ENCODE peak calls at places on chromosomes 1 and 21, in nine cellular contexts. One of them, this sample, is unnamed.

GRCh38 chr1:212205843-212206242 is 79.4 kb upstream of the PPP2R5A start:
- DNase-seq in WERI-Rb-1: no peak
- DNase-seq in heart left ventricle: no peak
- DNase-seq in AG04449: no peak
- DNase-seq in lower leg skin: peak
- DNase-seq in body of pancreas: no peak
- DNase-seq in ovary: no peak
- DNase-seq in cardiac fibroblast: peak
- DNase-seq in A549: no peak
- DNase-seq in this sample: no peak

GRCh38 chr21:40829308-40829707 is 17.6 kb downstream of the DSCAM start:
- DNase-seq in WERI-Rb-1: no peak
- DNase-seq in heart left ventricle: no peak
- DNase-seq in AG04449: no peak
- DNase-seq in lower leg skin: no peak
- DNase-seq in body of pancreas: no peak
- DNase-seq in ovary: no peak
- DNase-seq in cardiac fibroblast: no peak
- DNase-seq in A549: no peak
- DNase-seq in this sample: no peak

GRCh38 chr21:45320991-45321656 is 33.4 kb upstream of the POFUT2 start:
- DNase-seq in WERI-Rb-1: peak
- DNase-seq in heart left ventricle: no peak
- DNase-seq in AG04449: no peak
- DNase-seq in lower leg skin: no peak
- DNase-seq in body of pancreas: no peak
- DNase-seq in ovary: peak
- DNase-seq in cardiac fibroblast: no peak
- DNase-seq in A549: no peak
- DNase-seq in this sample: no peak

GRCh38 chr1:57471995-57472394 is 48.1 kb upstream of the DAB1 start:
- DNase-seq in WERI-Rb-1: no peak
- DNase-seq in heart left ventricle: no peak
- DNase-seq in AG04449: no peak
- DNase-seq in lower leg skin: no peak
- DNase-seq in body of pancreas: no peak
- DNase-seq in ovary: no peak
- DNase-seq in cardiac fibroblast: no peak
- DNase-seq in A549: no peak
- DNase-seq in this sample: no peak

GRCh38 chr1:82287556-82287955 is 486.8 kb downstream of the ADGRL2 start:
- DNase-seq in WERI-Rb-1: no peak
- DNase-seq in heart left ventricle: no peak
- DNase-seq in AG04449: no peak
- DNase-seq in lower leg skin: no peak
- DNase-seq in body of pancreas: no peak
- DNase-seq in ovary: no peak
- DNase-seq in cardiac fibroblast: no peak
- DNase-seq in A549: no peak
- DNase-seq in this sample: no peak

GRCh38 chr1:244598611-244599010 is 54.3 kb upstream of the DESI2 start:
- DNase-seq in WERI-Rb-1: no peak
- DNase-seq in heart left ventricle: no peak
- DNase-seq in AG04449: no peak
- DNase-seq in lower leg skin: no peak
- DNase-seq in body of pancreas: no peak
- DNase-seq in ovary: no peak
- DNase-seq in cardiac fibroblast: no peak
- DNase-seq in A549: no peak
- DNase-seq in this sample: no peak

GRCh38 chr1:230632273-230632873 is 9.9 kb upstream of the COG2 start:
- DNase-seq in WERI-Rb-1: peak
- DNase-seq in heart left ventricle: no peak
- DNase-seq in AG04449: no peak
- DNase-seq in lower leg skin: no peak
- DNase-seq in body of pancreas: peak
- DNase-seq in ovary: no peak
- DNase-seq in cardiac fibroblast: peak
- DNase-seq in A549: peak
- DNase-seq in this sample: no peak

GRCh38 chr1:209486861-209487260 is 96.7 kb upstream of the CAMK1G start:
- DNase-seq in WERI-Rb-1: no peak
- DNase-seq in heart left ventricle: no peak
- DNase-seq in AG04449: no peak
- DNase-seq in lower leg skin: no peak
- DNase-seq in body of pancreas: no peak
- DNase-seq in ovary: no peak
- DNase-seq in cardiac fibroblast: peak
- DNase-seq in A549: no peak
- DNase-seq in this sample: no peak

GRCh38 chr21:46347791-46348381 is 23.9 kb downstream of the PCNT start:
- DNase-seq in WERI-Rb-1: no peak
- DNase-seq in heart left ventricle: peak
- DNase-seq in AG04449: no peak
- DNase-seq in lower leg skin: no peak
- DNase-seq in body of pancreas: peak
- DNase-seq in ovary: no peak
- DNase-seq in cardiac fibroblast: peak
- DNase-seq in A549: no peak
- DNase-seq in this sample: no peak

GRCh38 chr1:161313554-161314200 is 504 bp upstream of the SDHC start:
- DNase-seq in WERI-Rb-1: no peak
- DNase-seq in heart left ventricle: no peak
- DNase-seq in AG04449: no peak
- DNase-seq in lower leg skin: no peak
- DNase-seq in body of pancreas: no peak
- DNase-seq in ovary: no peak
- DNase-seq in cardiac fibroblast: no peak
- DNase-seq in A549: no peak
- DNase-seq in this sample: no peak

GRCh38 chr21:37914211-37914900 is 1.9 kb downstream of the KCNJ6 start:
- DNase-seq in WERI-Rb-1: no peak
- DNase-seq in heart left ventricle: no peak
- DNase-seq in AG04449: no peak
- DNase-seq in lower leg skin: no peak
- DNase-seq in body of pancreas: peak
- DNase-seq in ovary: no peak
- DNase-seq in cardiac fibroblast: peak
- DNase-seq in A549: no peak
- DNase-seq in this sample: no peak

GRCh38 chr1:236421022-236421421 is 26.9 kb downstream of the EDARADD start:
- DNase-seq in WERI-Rb-1: no peak
- DNase-seq in heart left ventricle: no peak
- DNase-seq in AG04449: peak
- DNase-seq in lower leg skin: peak
- DNase-seq in body of pancreas: no peak
- DNase-seq in ovary: no peak
- DNase-seq in cardiac fibroblast: peak
- DNase-seq in A549: peak
- DNase-seq in this sample: no peak

GRCh38 chr1:235902638-235903542 is 36.2 kb upstream of the LYST start:
- DNase-seq in WERI-Rb-1: no peak
- DNase-seq in heart left ventricle: no peak
- DNase-seq in AG04449: no peak
- DNase-seq in lower leg skin: no peak
- DNase-seq in body of pancreas: no peak
- DNase-seq in ovary: peak
- DNase-seq in cardiac fibroblast: peak
- DNase-seq in A549: peak
- DNase-seq in this sample: peak

GRCh38 chr1:174990382-174990999 is 9.3 kb upstream of the CACYBP start:
- DNase-seq in WERI-Rb-1: no peak
- DNase-seq in heart left ventricle: peak
- DNase-seq in AG04449: no peak
- DNase-seq in lower leg skin: no peak
- DNase-seq in body of pancreas: no peak
- DNase-seq in ovary: peak
- DNase-seq in cardiac fibroblast: peak
- DNase-seq in A549: peak
- DNase-seq in this sample: no peak

GRCh38 chr1:174262747-174263241 is 103.5 kb downstream of the RABGAP1L start:
- DNase-seq in WERI-Rb-1: no peak
- DNase-seq in heart left ventricle: no peak
- DNase-seq in AG04449: no peak
- DNase-seq in lower leg skin: no peak
- DNase-seq in body of pancreas: no peak
- DNase-seq in ovary: no peak
- DNase-seq in cardiac fibroblast: peak
- DNase-seq in A549: peak
- DNase-seq in this sample: no peak

GRCh38 chr1:232805269-232806070 is at the start of gene MAP10:
- DNase-seq in WERI-Rb-1: peak
- DNase-seq in heart left ventricle: peak
- DNase-seq in AG04449: no peak
- DNase-seq in lower leg skin: peak
- DNase-seq in body of pancreas: peak
- DNase-seq in ovary: peak
- DNase-seq in cardiac fibroblast: peak
- DNase-seq in A549: peak
- DNase-seq in this sample: peak

GRCh38 chr1:45172015-45172414 is 34.4 kb downstream of the ZSWIM5 start:
- DNase-seq in WERI-Rb-1: no peak
- DNase-seq in heart left ventricle: no peak
- DNase-seq in AG04449: no peak
- DNase-seq in lower leg skin: no peak
- DNase-seq in body of pancreas: peak
- DNase-seq in ovary: no peak
- DNase-seq in cardiac fibroblast: peak
- DNase-seq in A549: peak
- DNase-seq in this sample: no peak

GRCh38 chr1:31669786-31670582 is 25.3 kb upstream of the PEF1 start:
- DNase-seq in WERI-Rb-1: peak
- DNase-seq in heart left ventricle: peak
- DNase-seq in AG04449: no peak
- DNase-seq in lower leg skin: peak
- DNase-seq in body of pancreas: peak
- DNase-seq in ovary: peak
- DNase-seq in cardiac fibroblast: peak
- DNase-seq in A549: peak
- DNase-seq in this sample: peak
- H3K4me3 ChIP-seq in WERI-Rb-1: peak
- H3K4me3 ChIP-seq in heart left ventricle: peak
- H3K4me3 ChIP-seq in AG04449: no peak
- H3K4me3 ChIP-seq in lower leg skin: no peak
- H3K4me3 ChIP-seq in body of pancreas: no peak
- H3K4me3 ChIP-seq in ovary: peak
- H3K4me3 ChIP-seq in cardiac fibroblast: peak
- H3K4me3 ChIP-seq in A549: no peak
- H3K4me3 ChIP-seq in this sample: no peak

GRCh38 chr1:70324683-70325082 is 29.8 kb downstream of the ANKRD13C start:
- DNase-seq in WERI-Rb-1: no peak
- DNase-seq in heart left ventricle: no peak
- DNase-seq in AG04449: no peak
- DNase-seq in lower leg skin: no peak
- DNase-seq in body of pancreas: no peak
- DNase-seq in ovary: no peak
- DNase-seq in cardiac fibroblast: peak
- DNase-seq in A549: no peak
- DNase-seq in this sample: no peak
- TF ChIP-seq CTCF in WERI-Rb-1: no peak
- TF ChIP-seq CTCF in heart left ventricle: no peak
- TF ChIP-seq CTCF in AG04449: no peak
- TF ChIP-seq CTCF in lower leg skin: no peak
- TF ChIP-seq CTCF in body of pancreas: no peak
- TF ChIP-seq CTCF in ovary: no peak
- TF ChIP-seq CTCF in cardiac fibroblast: no peak
- TF ChIP-seq CTCF in A549: no peak
- TF ChIP-seq CTCF in this sample: no peak

GRCh38 chr1:165910764-165911421 is 83.5 kb downstream of the UCK2 start:
- DNase-seq in WERI-Rb-1: no peak
- DNase-seq in heart left ventricle: peak
- DNase-seq in AG04449: no peak
- DNase-seq in lower leg skin: peak
- DNase-seq in body of pancreas: peak
- DNase-seq in ovary: peak
- DNase-seq in cardiac fibroblast: no peak
- DNase-seq in A549: no peak
- DNase-seq in this sample: no peak

GRCh38 chr1:165914136-165914798 is 86.9 kb downstream of the UCK2 start:
- DNase-seq in WERI-Rb-1: peak
- DNase-seq in heart left ventricle: peak
- DNase-seq in AG04449: no peak
- DNase-seq in lower leg skin: no peak
- DNase-seq in body of pancreas: peak
- DNase-seq in ovary: peak
- DNase-seq in cardiac fibroblast: peak
- DNase-seq in A549: peak
- DNase-seq in this sample: peak

GRCh38 chr1:165915480-165916395 is 88.3 kb downstream of the UCK2 start:
- DNase-seq in WERI-Rb-1: no peak
- DNase-seq in heart left ventricle: no peak
- DNase-seq in AG04449: no peak
- DNase-seq in lower leg skin: peak
- DNase-seq in body of pancreas: no peak
- DNase-seq in ovary: no peak
- DNase-seq in cardiac fibroblast: no peak
- DNase-seq in A549: no peak
- DNase-seq in this sample: no peak

GRCh38 chr1:165912638-165913037 is 85.2 kb downstream of the UCK2 start:
- DNase-seq in WERI-Rb-1: no peak
- DNase-seq in heart left ventricle: no peak
- DNase-seq in AG04449: no peak
- DNase-seq in lower leg skin: peak
- DNase-seq in body of pancreas: no peak
- DNase-seq in ovary: no peak
- DNase-seq in cardiac fibroblast: no peak
- DNase-seq in A549: no peak
- DNase-seq in this sample: no peak

DNA sequence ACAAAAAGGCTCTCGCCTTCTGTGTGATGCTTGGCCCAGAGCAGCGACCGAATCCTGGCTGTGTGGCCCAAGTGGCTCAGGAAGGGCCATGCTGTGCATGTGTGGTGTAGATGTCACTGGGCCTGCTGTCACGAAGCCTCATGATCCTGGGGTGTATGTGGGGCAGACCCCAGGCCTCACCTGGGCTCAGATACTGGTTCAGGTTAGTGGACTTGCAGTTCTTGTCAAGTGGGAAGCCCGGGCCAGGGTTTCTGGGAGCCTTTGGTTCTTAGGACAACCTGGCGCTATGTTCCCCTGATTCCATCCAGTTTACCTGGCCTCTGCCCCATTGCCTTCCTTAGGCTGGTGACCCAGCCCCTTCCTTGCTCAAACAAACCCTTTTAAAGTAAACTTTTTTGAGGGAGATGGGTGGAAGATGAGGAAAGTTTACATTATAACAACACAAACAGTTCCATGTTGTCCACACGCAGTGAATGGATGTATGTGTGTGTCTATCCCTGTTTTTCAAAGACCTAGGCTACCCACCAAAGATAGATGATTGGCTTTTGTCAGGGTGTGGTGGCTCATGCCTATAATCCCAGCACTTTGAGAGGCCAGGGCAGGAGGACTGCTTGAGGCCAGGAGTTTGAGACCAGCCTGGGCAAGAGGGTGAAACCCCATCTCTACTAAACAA is 84.3 kb downstream of the UCK2 start:
- DNase-seq in WERI-Rb-1: no peak
- DNase-seq in heart left ventricle: no peak
- DNase-seq in AG04449: no peak
- DNase-seq in lower leg skin: peak
- DNase-seq in body of pancreas: no peak
- DNase-seq in ovary: no peak
- DNase-seq in cardiac fibroblast: no peak
- DNase-seq in A549: no peak
- DNase-seq in this sample: no peak
- H3K4me3 ChIP-seq in WERI-Rb-1: no peak
- H3K4me3 ChIP-seq in heart left ventricle: no peak
- H3K4me3 ChIP-seq in AG04449: no peak
- H3K4me3 ChIP-seq in lower leg skin: no peak
- H3K4me3 ChIP-seq in body of pancreas: no peak
- H3K4me3 ChIP-seq in ovary: no peak
- H3K4me3 ChIP-seq in cardiac fibroblast: no peak
- H3K4me3 ChIP-seq in A549: no peak
- H3K4me3 ChIP-seq in this sample: no peak

GRCh38 chr21:27301216-27301615 is 334.3 kb upstream of the ADAMTS5 start:
- DNase-seq in WERI-Rb-1: no peak
- DNase-seq in heart left ventricle: no peak
- DNase-seq in AG04449: no peak
- DNase-seq in lower leg skin: no peak
- DNase-seq in body of pancreas: no peak
- DNase-seq in ovary: no peak
- DNase-seq in cardiac fibroblast: no peak
- DNase-seq in A549: no peak
- DNase-seq in this sample: no peak
- TF ChIP-seq CTCF in WERI-Rb-1: no peak
- TF ChIP-seq CTCF in heart left ventricle: no peak
- TF ChIP-seq CTCF in AG04449: no peak
- TF ChIP-seq CTCF in lower leg skin: no peak
- TF ChIP-seq CTCF in body of pancreas: no peak
- TF ChIP-seq CTCF in ovary: no peak
- TF ChIP-seq CTCF in cardiac fibroblast: no peak
- TF ChIP-seq CTCF in A549: no peak
- TF ChIP-seq CTCF in this sample: no peak

This sample was measured in lung.